ENCODE peak calls at places on chromosomes 3 and 15, in nine cellular contexts. Y, Z, C, W, D, T, K, Q and H are unnamed samples.
A peak's percentile ranks its signal among the peaks of the same experiment; 100 is the strongest.

GRCh38 chr3:31226331-31226730 is 306.4 kb upstream of the STT3B start:
- DNase-seq in C (no peak), Q (no peak), T (no peak), D (no peak), W (no peak), Z (no peak), Y (no peak), K (no peak), H (no peak)

GRCh38 chr15:42804739-42805138 is 67.8 kb upstream of the CDAN1 start:
- DNase-seq in W (no peak), C (peak; percentile 65), K (no peak), D (no peak), Q (no peak), Y (no peak), T (no peak), Z (no peak), H (no peak)

GRCh38 chr3:191141728-191142127 is 57.3 kb upstream of the OSTN start:
- DNase-seq in Y (no peak), D (peak; percentile 84), C (peak; percentile 85), T (no peak), Z (no peak), Q (no peak), W (no peak), K (no peak), H (no peak)

GRCh38 chr3:177333535-177334495 is 136.5 kb upstream of the TBL1XR1 start:
- DNase-seq in Y (no peak), D (no peak), C (no peak), K (no peak), Z (no peak), T (no peak), W (no peak), Q (peak; percentile 52), H (no peak)

GRCh38 chr15:90512281-90512680 is 17.4 kb upstream of the CRTC3 start:
- DNase-seq in D (no peak), C (no peak), Z (no peak), Q (no peak), K (no peak), W (no peak), Y (no peak), T (no peak), H (no peak)

GRCh38 chr3:113668015-113668414 is 28.4 kb downstream of the USF3 start:
- DNase-seq in K (no peak), T (no peak), C (peak; percentile 68), Q (no peak), Z (no peak), Y (no peak), D (no peak), W (no peak), H (peak; percentile 31)

GRCh38 chr3:31253782-31254181 is 278.9 kb upstream of the STT3B start:
- DNase-seq in C (no peak), W (no peak), T (no peak), D (no peak), Y (no peak), Q (no peak), Z (no peak), K (no peak), H (no peak)

GRCh38 chr3:40366203-40367162 is 20.5 kb upstream of the ENTPD3 start:
- DNase-seq in Y (no peak), W (no peak), Q (no peak), K (no peak), C (no peak), D (peak; percentile 75), T (no peak), Z (no peak), H (no peak)

GRCh38 chr15:41281236-41281635 is 50.2 kb downstream of the CHP1 start:
- DNase-seq in Y (peak; percentile 32), W (no peak), T (no peak), K (no peak), D (peak; percentile 75), C (peak; percentile 90), Z (no peak), Q (no peak), H (no peak)

GRCh38 chr15:68464451-68465090 is 32.6 kb upstream of the ITGA11 start:
- DNase-seq in K (no peak), T (no peak), D (no peak), Z (no peak), Q (no peak), W (no peak), Y (no peak), C (peak; percentile 88), H (no peak)

GRCh38 chr3:15858547-15859506 is 61.0 kb upstream of the ANKRD28 start:
- DNase-seq in Y (peak; percentile 70), W (peak; percentile 2), Q (peak; percentile 35), C (no peak), T (peak; percentile 30), D (peak; percentile 44), Z (peak; percentile 62), K (peak; percentile 89), H (peak; percentile 69)

GRCh38 chr15:91909111-91909510 is 55.6 kb downstream of the SLCO3A1 start:
- DNase-seq in Q (no peak), Y (no peak), D (no peak), K (no peak), T (no peak), W (no peak), Z (no peak), C (no peak), H (no peak)

GRCh38 chr3:156859578-156859977 is 33.4 kb downstream of the LEKR1 start:
- DNase-seq in Y (no peak), C (no peak), T (no peak), Z (no peak), K (no peak), D (no peak), Q (no peak), W (no peak), H (no peak)

GRCh38 chr3:124928333-124929202 is 6.0 kb downstream of the MUC13 start:
- DNase-seq in D (peak; percentile 45), T (peak; percentile 71), Y (peak; percentile 66), Z (peak; percentile 87), C (no peak), K (peak; percentile 79), Q (peak; percentile 60), W (no peak), H (peak; percentile 74)

GRCh38 chr15:45921376-45921775 is 286.5 kb downstream of the SQOR start:
- DNase-seq in Z (no peak), Q (no peak), K (peak; percentile 52), T (peak; percentile 83), D (peak; percentile 16), Y (peak; percentile 41), C (no peak), W (no peak), H (no peak)

GRCh38 chr3:181940703-181941102 is 229.0 kb downstream of the SOX2 start:
- DNase-seq in W (no peak), C (no peak), Y (no peak), D (no peak), K (no peak), Z (no peak), Q (no peak), T (no peak), H (no peak)

GRCh38 chr3:34263014-34263714 is 464.7 kb downstream of the PDCD6IP start:
- DNase-seq in K (no peak), Q (no peak), T (no peak), C (no peak), W (no peak), Z (no peak), D (no peak), Y (no peak), H (no peak)
- TF ChIP-seq CTCF in K (no peak), Q (no peak), T (no peak), C (no peak), W (no peak), Z (no peak), D (no peak), Y (no peak), H (no peak)

GRCh38 chr3:197809356-197810020 is 18.4 kb downstream of the LRCH3 start:
- DNase-seq in K (no peak), T (no peak), Z (no peak), Y (peak; percentile 12), C (peak; percentile 77), W (no peak), D (no peak), Q (no peak), H (no peak)
- H3K4me3 ChIP-seq in K (no peak overlapping the region), T (no peak overlapping the region), Z (no peak overlapping the region), Y (no peak overlapping the region), C (peak overlapping the region; percentile 25), W (no peak overlapping the region), D (no peak overlapping the region), Q (no peak overlapping the region), H (no peak overlapping the region)

GRCh38 chr3:45949432-45949831 is 6.2 kb downstream of the CXCR6 start:
- DNase-seq in C (no peak), Q (no peak), Y (no peak), Z (no peak), D (no peak), K (no peak), T (no peak), W (no peak), H (no peak)
- H3K27ac ChIP-seq in C (no peak overlapping the region), Q (no peak overlapping the region), Y (no peak overlapping the region), Z (no peak overlapping the region), D (no peak overlapping the region), K (no peak overlapping the region), T (no peak overlapping the region), W (peak overlapping the region; percentile 67), H (no peak overlapping the region)

GRCh38 chr3:61637088-61638051 is 76.0 kb downstream of the PTPRG start:
- DNase-seq in C (no peak), T (no peak), Q (peak; percentile 43), W (no peak), K (no peak), Z (peak; percentile 61), D (no peak), Y (peak; percentile 17), H (peak; percentile 34)
- TF ChIP-seq CTCF in C (no peak), T (no peak), Q (no peak), W (no peak), K (no peak), Z (no peak), D (no peak), Y (no peak), H (no peak)

DNA sequence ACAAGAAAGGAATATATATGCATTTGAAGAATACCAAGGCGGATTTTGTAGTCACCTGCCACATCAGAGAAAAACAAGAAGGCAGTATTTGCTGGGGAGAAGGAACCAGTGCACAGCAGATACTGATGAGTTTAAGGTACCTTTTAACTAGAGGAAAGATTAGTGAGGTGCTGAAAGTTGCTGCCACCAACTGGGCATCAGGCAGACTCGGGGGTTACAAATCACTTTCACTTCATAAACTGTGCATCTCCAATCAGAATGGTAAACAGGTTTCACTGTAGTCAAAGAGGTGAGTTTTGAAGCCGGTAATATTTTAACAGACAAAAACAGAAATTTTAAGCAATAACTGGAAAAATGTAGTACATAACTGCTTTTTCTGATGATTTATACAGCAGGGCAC is 4.1 kb downstream of the FBN1 start:
- DNase-seq in Q (no peak), D (peak; percentile 40), W (no peak), T (no peak), C (peak; percentile 77), Z (peak; percentile 36), K (no peak), Y (no peak), H (peak; percentile 53)
- H3K4me3 ChIP-seq in Q (peak overlapping the region; percentile 67), D (no peak overlapping the region), W (no peak overlapping the region), T (no peak overlapping the region), C (peak overlapping the region; percentile 59), Z (no peak overlapping the region), K (no peak overlapping the region), Y (no peak overlapping the region), H (no peak overlapping the region)

GRCh38 chr3:174120997-174121396 is 723.5 kb downstream of the NLGN1 start:
- DNase-seq in C (no peak), Y (no peak), Q (no peak), T (no peak), W (no peak), Z (no peak), K (no peak), D (no peak), H (no peak)
- H3K27ac ChIP-seq in C (no peak overlapping the region), Y (no peak overlapping the region), Q (no peak overlapping the region), T (no peak overlapping the region), W (no peak overlapping the region), Z (no peak overlapping the region), K (no peak overlapping the region), D (no peak overlapping the region), H (no peak overlapping the region)

GRCh38 chr15:26866298-26867198 is at the start of gene GABRA5:
- DNase-seq in Q (no peak), Z (peak; percentile 66), C (peak; percentile 84), K (peak; percentile 93), T (no peak), Y (peak; percentile 70), W (no peak), D (no peak), H (peak; percentile 54)
- TF ChIP-seq CTCF in Q (peak; percentile 50), Z (no peak), C (no peak), K (peak; percentile 72), T (peak; percentile 8), Y (peak; percentile 53), W (no peak), D (no peak), H (no peak)